ENCODE peak calls at places on chromosomes 2 and 18, in five cellular contexts. One of them, this sample, is unnamed.

GRCh38 chr2:110120171-110121051 is 4.8 kb upstream of the MALL start:
- DNase-seq in suprapubic skin: no peak
- DNase-seq in AG09309: no peak
- DNase-seq in fibroblast of mammary gland: no peak
- DNase-seq in SJSA1: no peak
- DNase-seq in this sample: peak; percentile 79

GRCh38 chr2:17756629-17757028 is 2.7 kb downstream of the GEN1 start:
- DNase-seq in suprapubic skin: no peak
- DNase-seq in AG09309: no peak
- DNase-seq in fibroblast of mammary gland: peak; percentile 34
- DNase-seq in SJSA1: no peak
- DNase-seq in this sample: no peak

GRCh38 chr2:37585295-37585908 is 86.0 kb downstream of the CDC42EP3 start:
- DNase-seq in suprapubic skin: no peak
- DNase-seq in AG09309: no peak
- DNase-seq in fibroblast of mammary gland: peak; percentile 32
- DNase-seq in SJSA1: no peak
- DNase-seq in this sample: peak; percentile 49

GRCh38 chr2:101827246-101827645 is 129.7 kb downstream of the MAP4K4 start:
- DNase-seq in suprapubic skin: no peak
- DNase-seq in AG09309: no peak
- DNase-seq in fibroblast of mammary gland: peak; percentile 84
- DNase-seq in SJSA1: peak; percentile 77
- DNase-seq in this sample: no peak

GRCh38 chr2:32484907-32485306 is 128.1 kb downstream of the BIRC6 start:
- DNase-seq in suprapubic skin: no peak
- DNase-seq in AG09309: peak; percentile 91
- DNase-seq in fibroblast of mammary gland: peak; percentile 97
- DNase-seq in SJSA1: no peak
- DNase-seq in this sample: no peak

GRCh38 chr2:30716117-30716900 is 90.9 kb downstream of the CAPN13 start:
- DNase-seq in suprapubic skin: no peak
- DNase-seq in AG09309: no peak
- DNase-seq in fibroblast of mammary gland: no peak
- DNase-seq in SJSA1: no peak
- DNase-seq in this sample: no peak

GRCh38 chr2:183604065-183604464 is 479.8 kb downstream of the NUP35 start:
- DNase-seq in suprapubic skin: no peak
- DNase-seq in AG09309: no peak
- DNase-seq in fibroblast of mammary gland: no peak
- DNase-seq in SJSA1: no peak
- DNase-seq in this sample: no peak

GRCh38 chr2:230877737-230878598 is 13.2 kb downstream of the ITM2C start:
- DNase-seq in suprapubic skin: no peak
- DNase-seq in AG09309: no peak
- DNase-seq in fibroblast of mammary gland: no peak
- DNase-seq in SJSA1: no peak
- DNase-seq in this sample: no peak

GRCh38 chr18:21163647-21164625 is 52.3 kb upstream of the ROCK1 start:
- DNase-seq in suprapubic skin: no peak
- DNase-seq in AG09309: peak; percentile 86
- DNase-seq in fibroblast of mammary gland: peak; percentile 94
- DNase-seq in SJSA1: no peak
- DNase-seq in this sample: no peak

GRCh38 chr18:9907867-9908266 is 5.9 kb upstream of the VAPA start:
- DNase-seq in suprapubic skin: no peak
- DNase-seq in AG09309: no peak
- DNase-seq in fibroblast of mammary gland: no peak
- DNase-seq in SJSA1: no peak
- DNase-seq in this sample: no peak

GRCh38 chr18:24208270-24209035 is 69.6 kb downstream of the CABYR start:
- DNase-seq in suprapubic skin: no peak
- DNase-seq in AG09309: no peak
- DNase-seq in fibroblast of mammary gland: no peak
- DNase-seq in SJSA1: no peak
- DNase-seq in this sample: no peak

GRCh38 chr18:43193336-43193735 is 77.9 kb upstream of the RIT2 start:
- DNase-seq in suprapubic skin: no peak
- DNase-seq in AG09309: no peak
- DNase-seq in fibroblast of mammary gland: no peak
- DNase-seq in SJSA1: no peak
- DNase-seq in this sample: no peak

GRCh38 chr2:59888706-59889105 is 664.7 kb downstream of the BCL11A start:
- DNase-seq in suprapubic skin: no peak
- DNase-seq in AG09309: no peak
- DNase-seq in fibroblast of mammary gland: no peak
- DNase-seq in SJSA1: no peak
- DNase-seq in this sample: no peak

GRCh38 chr2:159712929-159713575 is 746 bp downstream of the MARCHF7 start:
- DNase-seq in suprapubic skin: no peak
- DNase-seq in AG09309: no peak
- DNase-seq in fibroblast of mammary gland: peak; percentile 14
- DNase-seq in SJSA1: no peak
- DNase-seq in this sample: no peak

GRCh38 chr2:190579945-190580866 is 45.7 kb upstream of the NEMP2 start:
- DNase-seq in suprapubic skin: no peak
- DNase-seq in AG09309: no peak
- DNase-seq in fibroblast of mammary gland: no peak
- DNase-seq in SJSA1: no peak
- DNase-seq in this sample: no peak

GRCh38 chr2:108184421-108184820 is 55.3 kb upstream of the SULT1C3 start:
- DNase-seq in suprapubic skin: no peak
- DNase-seq in AG09309: no peak
- DNase-seq in fibroblast of mammary gland: peak; percentile 39
- DNase-seq in SJSA1: no peak
- DNase-seq in this sample: no peak

GRCh38 chr2:174059178-174059874 is 94.2 kb upstream of the SP3 start:
- DNase-seq in suprapubic skin: no peak
- DNase-seq in AG09309: no peak
- DNase-seq in fibroblast of mammary gland: peak; percentile 94
- DNase-seq in SJSA1: peak; percentile 67
- DNase-seq in this sample: no peak

GRCh38 chr2:216666461-216667233 is 28.7 kb downstream of the IGFBP5 start:
- DNase-seq in suprapubic skin: no peak
- DNase-seq in AG09309: no peak
- DNase-seq in fibroblast of mammary gland: peak; percentile 68
- DNase-seq in SJSA1: peak; percentile 59
- DNase-seq in this sample: peak; percentile 67

GRCh38 chr2:31440764-31441163 is 26.2 kb upstream of the XDH start:
- DNase-seq in suprapubic skin: no peak
- DNase-seq in AG09309: peak; percentile 90
- DNase-seq in fibroblast of mammary gland: peak; percentile 97
- DNase-seq in SJSA1: no peak
- DNase-seq in this sample: no peak

GRCh38 chr2:8242734-8243133 is 439.1 kb upstream of the ID2 start:
- DNase-seq in suprapubic skin: no peak
- DNase-seq in AG09309: no peak
- DNase-seq in fibroblast of mammary gland: peak; percentile 89
- DNase-seq in SJSA1: no peak
- DNase-seq in this sample: no peak

GRCh38 chr2:28956415-28956826 is 24.7 kb upstream of the TOGARAM2 start:
- DNase-seq in suprapubic skin: no peak
- DNase-seq in AG09309: no peak
- DNase-seq in fibroblast of mammary gland: peak; percentile 41
- DNase-seq in SJSA1: no peak
- DNase-seq in this sample: no peak

GRCh38 chr2:219289537-219290361 is 10.6 kb downstream of the DNAJB2 start:
- DNase-seq in suprapubic skin: peak; percentile 83
- DNase-seq in AG09309: peak; percentile 76
- DNase-seq in fibroblast of mammary gland: peak; percentile 97
- DNase-seq in SJSA1: peak; percentile 32
- DNase-seq in this sample: no peak

GRCh38 chr2:119085613-119086012 is 72.9 kb downstream of the C1QL2 start:
- DNase-seq in suprapubic skin: no peak
- DNase-seq in AG09309: no peak
- DNase-seq in fibroblast of mammary gland: no peak
- DNase-seq in SJSA1: no peak
- DNase-seq in this sample: no peak

GRCh38 chr18:29147944-29148343 is 971.0 kb upstream of the CDH2 start:
- DNase-seq in suprapubic skin: no peak
- DNase-seq in AG09309: no peak
- DNase-seq in fibroblast of mammary gland: peak; percentile 81
- DNase-seq in SJSA1: peak; percentile 34
- DNase-seq in this sample: no peak

GRCh38 chr18:11322006-11322405 is 172.6 kb upstream of the PIEZO2 start:
- DNase-seq in suprapubic skin: no peak
- DNase-seq in AG09309: no peak
- DNase-seq in fibroblast of mammary gland: peak; percentile 41
- DNase-seq in SJSA1: no peak
- DNase-seq in this sample: no peak

GRCh38 chr2:20446917-20447436 is at the start of gene RHOB:
- DNase-seq in suprapubic skin: peak; percentile 98
- DNase-seq in AG09309: peak; percentile 95
- DNase-seq in fibroblast of mammary gland: peak; percentile 97
- DNase-seq in SJSA1: peak; percentile 98
- DNase-seq in this sample: peak; percentile 99

DNA sequence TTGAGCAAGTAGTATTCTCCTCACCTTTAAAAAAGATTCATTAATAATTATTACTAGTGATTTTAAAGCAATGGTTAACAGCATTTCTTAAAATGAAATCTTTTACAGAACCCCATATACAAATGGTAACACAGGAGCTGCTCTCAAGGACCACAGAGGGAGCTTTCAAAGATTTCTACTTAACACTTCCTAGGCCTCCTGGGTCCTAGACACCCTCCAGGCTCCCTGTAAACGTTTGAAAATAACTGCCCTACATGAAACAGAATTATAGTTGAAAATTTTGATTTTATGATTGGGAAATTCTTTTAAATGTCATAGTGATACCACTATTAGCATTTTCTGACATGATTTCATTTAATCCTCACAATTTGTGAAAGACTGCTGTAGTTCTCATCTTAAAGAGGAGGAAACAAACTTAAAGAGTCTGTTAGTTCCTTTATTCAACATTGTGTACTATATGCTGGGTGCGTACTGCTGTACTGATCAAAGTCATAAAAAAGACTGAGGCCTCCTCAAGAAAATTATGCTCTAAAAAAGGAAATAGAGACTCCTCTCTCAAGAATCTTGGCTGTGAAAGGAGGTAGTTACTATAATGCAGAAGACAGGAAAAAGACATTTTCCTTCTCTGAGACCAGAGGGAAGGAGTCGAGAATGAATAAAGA is 10.6 kb downstream of the CUL3 start:
- DNase-seq in suprapubic skin: no peak
- DNase-seq in AG09309: no peak
- DNase-seq in fibroblast of mammary gland: no peak
- DNase-seq in SJSA1: no peak
- DNase-seq in this sample: no peak
- H3K4me3 ChIP-seq in suprapubic skin: no peak overlapping the region
- H3K4me3 ChIP-seq in AG09309: no peak overlapping the region
- H3K4me3 ChIP-seq in fibroblast of mammary gland: no peak overlapping the region
- H3K4me3 ChIP-seq in SJSA1: no peak overlapping the region
- H3K4me3 ChIP-seq in this sample: no peak overlapping the region

GRCh38 chr2:47373747-47374146 is 29.2 kb upstream of the MSH2 start:
- DNase-seq in suprapubic skin: no peak
- DNase-seq in AG09309: no peak
- DNase-seq in fibroblast of mammary gland: no peak
- DNase-seq in SJSA1: no peak
- DNase-seq in this sample: peak; percentile 21

DNA sequence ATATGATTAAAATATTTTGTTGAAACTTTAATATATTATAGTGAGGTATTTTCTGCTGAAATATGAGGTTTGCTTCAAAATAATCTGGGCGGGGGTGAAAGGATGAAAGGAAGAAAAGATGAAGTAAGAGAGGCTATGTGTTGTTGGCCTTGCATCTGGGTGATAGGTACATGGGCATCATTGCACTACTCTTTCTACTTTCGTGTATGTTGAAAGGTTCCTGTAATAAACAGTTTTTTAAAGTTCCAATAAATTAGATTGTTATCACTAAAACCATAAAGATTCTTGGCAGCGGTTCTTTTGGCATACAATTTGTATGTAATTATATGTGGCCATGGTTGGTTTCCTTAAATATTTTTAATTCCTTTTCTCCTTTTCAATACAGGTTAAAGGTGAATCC is 23.6 kb upstream of the MSH2 start:
- DNase-seq in suprapubic skin: no peak
- DNase-seq in AG09309: no peak
- DNase-seq in fibroblast of mammary gland: no peak
- DNase-seq in SJSA1: no peak
- DNase-seq in this sample: no peak
- H3K4me3 ChIP-seq in suprapubic skin: no peak overlapping the region
- H3K4me3 ChIP-seq in AG09309: no peak overlapping the region
- H3K4me3 ChIP-seq in fibroblast of mammary gland: no peak overlapping the region
- H3K4me3 ChIP-seq in SJSA1: no peak overlapping the region
- H3K4me3 ChIP-seq in this sample: no peak overlapping the region

DNA sequence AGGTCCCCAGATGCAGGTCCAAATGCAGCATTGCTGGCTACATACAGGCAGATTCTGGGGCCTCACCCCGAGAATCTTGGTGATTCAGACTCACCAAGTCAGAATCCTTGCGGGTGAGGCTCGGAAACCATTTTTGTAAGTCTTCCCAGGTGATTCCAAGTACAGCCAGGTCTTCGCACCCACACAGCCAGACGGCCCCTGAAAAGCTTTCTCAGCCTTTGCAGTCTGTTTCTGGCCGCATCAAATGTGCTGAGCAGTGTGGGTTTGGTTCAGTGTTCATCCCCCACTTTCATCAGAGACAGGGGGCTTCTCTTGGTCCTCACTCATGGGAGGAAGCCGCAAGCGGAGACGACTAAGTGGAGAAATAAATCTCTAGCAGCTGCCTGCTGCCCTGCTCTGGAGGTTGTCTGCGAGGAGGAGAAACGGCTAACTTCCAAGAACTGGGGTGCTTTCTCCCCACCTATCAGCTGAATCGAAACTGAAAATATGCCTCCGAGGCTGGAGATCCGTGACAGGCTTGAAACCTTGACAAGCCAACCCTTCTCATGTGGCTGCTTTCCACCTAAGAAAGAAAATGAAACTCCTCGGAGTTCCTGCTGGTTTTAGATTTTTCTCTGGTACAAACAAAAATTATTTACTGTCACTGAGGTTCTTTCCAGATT is 8.9 kb upstream of the TMEM185B start:
- DNase-seq in suprapubic skin: peak; percentile 52
- DNase-seq in AG09309: no peak
- DNase-seq in fibroblast of mammary gland: peak; percentile 50
- DNase-seq in SJSA1: no peak
- DNase-seq in this sample: peak; percentile 47
- H3K4me3 ChIP-seq in suprapubic skin: peak overlapping the region; percentile 45
- H3K4me3 ChIP-seq in AG09309: peak overlapping the region; percentile 39
- H3K4me3 ChIP-seq in fibroblast of mammary gland: peak overlapping the region; percentile 50
- H3K4me3 ChIP-seq in SJSA1: peak overlapping the region; percentile 24
- H3K4me3 ChIP-seq in this sample: peak overlapping the region; percentile 34

GRCh38 chr18:12366794-12367193 is 10.2 kb downstream of the AFG3L2 start:
- DNase-seq in suprapubic skin: no peak
- DNase-seq in AG09309: no peak
- DNase-seq in fibroblast of mammary gland: no peak
- DNase-seq in SJSA1: no peak
- DNase-seq in this sample: no peak
- H3K4me3 ChIP-seq in suprapubic skin: no peak overlapping the region
- H3K4me3 ChIP-seq in AG09309: no peak overlapping the region
- H3K4me3 ChIP-seq in fibroblast of mammary gland: no peak overlapping the region
- H3K4me3 ChIP-seq in SJSA1: no peak overlapping the region
- H3K4me3 ChIP-seq in this sample: no peak overlapping the region

This sample was measured in prostate gland.